ENCODE peak calls at places on chromosomes 3 and 15, in nine cellular contexts. One of them, this sample, is unnamed.

GRCh38 chr3:127800508-127800907 is 21.8 kb downstream of the MGLL start:
- DNase-seq in GDM1: peak
- DNase-seq in ELR: peak
- DNase-seq in posterior cingulate gyrus: no peak
- DNase-seq in B cell: no peak
- DNase-seq in fibroblast of pulmonary artery: no peak
- DNase-seq in Peyer's patch: no peak
- DNase-seq in AG04450: no peak
- DNase-seq in adrenal gland: no peak
- DNase-seq in this sample: peak

GRCh38 chr3:172853911-172854648 is 103.6 kb downstream of the ECT2 start:
- DNase-seq in GDM1: no peak
- DNase-seq in ELR: no peak
- DNase-seq in posterior cingulate gyrus: no peak
- DNase-seq in B cell: no peak
- DNase-seq in fibroblast of pulmonary artery: no peak
- DNase-seq in Peyer's patch: no peak
- DNase-seq in AG04450: no peak
- DNase-seq in adrenal gland: no peak
- DNase-seq in this sample: no peak

GRCh38 chr15:86595741-86596140 is 516.1 kb downstream of the AGBL1 start:
- DNase-seq in GDM1: no peak
- DNase-seq in ELR: peak
- DNase-seq in posterior cingulate gyrus: no peak
- DNase-seq in B cell: no peak
- DNase-seq in fibroblast of pulmonary artery: no peak
- DNase-seq in Peyer's patch: no peak
- DNase-seq in AG04450: no peak
- DNase-seq in adrenal gland: no peak
- DNase-seq in this sample: no peak

GRCh38 chr3:180679178-180680096 is at the start of gene CCDC39:
- DNase-seq in GDM1: no peak
- DNase-seq in ELR: peak
- DNase-seq in posterior cingulate gyrus: peak
- DNase-seq in B cell: peak
- DNase-seq in fibroblast of pulmonary artery: peak
- DNase-seq in Peyer's patch: peak
- DNase-seq in AG04450: peak
- DNase-seq in adrenal gland: peak
- DNase-seq in this sample: peak

GRCh38 chr3:195077611-195078540 is 193.1 kb downstream of the XXYLT1 start:
- DNase-seq in GDM1: no peak
- DNase-seq in ELR: no peak
- DNase-seq in posterior cingulate gyrus: no peak
- DNase-seq in B cell: no peak
- DNase-seq in fibroblast of pulmonary artery: no peak
- DNase-seq in Peyer's patch: no peak
- DNase-seq in AG04450: no peak
- DNase-seq in adrenal gland: no peak
- DNase-seq in this sample: no peak

GRCh38 chr3:9037113-9037715 is 73.9 kb upstream of the RAD18 start:
- DNase-seq in GDM1: peak
- DNase-seq in ELR: no peak
- DNase-seq in posterior cingulate gyrus: no peak
- DNase-seq in B cell: no peak
- DNase-seq in fibroblast of pulmonary artery: no peak
- DNase-seq in Peyer's patch: no peak
- DNase-seq in AG04450: no peak
- DNase-seq in adrenal gland: peak
- DNase-seq in this sample: no peak

GRCh38 chr3:16147226-16147625 is 27.3 kb upstream of the GALNT15 start:
- DNase-seq in GDM1: no peak
- DNase-seq in ELR: peak
- DNase-seq in posterior cingulate gyrus: no peak
- DNase-seq in B cell: no peak
- DNase-seq in fibroblast of pulmonary artery: peak
- DNase-seq in Peyer's patch: no peak
- DNase-seq in AG04450: no peak
- DNase-seq in adrenal gland: no peak
- DNase-seq in this sample: peak

GRCh38 chr3:46082021-46082420 is 54.7 kb upstream of the XCR1 start:
- DNase-seq in GDM1: no peak
- DNase-seq in ELR: no peak
- DNase-seq in posterior cingulate gyrus: no peak
- DNase-seq in B cell: no peak
- DNase-seq in fibroblast of pulmonary artery: no peak
- DNase-seq in Peyer's patch: no peak
- DNase-seq in AG04450: no peak
- DNase-seq in adrenal gland: no peak
- DNase-seq in this sample: no peak

GRCh38 chr3:59930170-59930569 is 880.3 kb upstream of the CFAP20DC start:
- DNase-seq in GDM1: no peak
- DNase-seq in ELR: no peak
- DNase-seq in posterior cingulate gyrus: no peak
- DNase-seq in B cell: no peak
- DNase-seq in fibroblast of pulmonary artery: no peak
- DNase-seq in Peyer's patch: no peak
- DNase-seq in AG04450: no peak
- DNase-seq in adrenal gland: no peak
- DNase-seq in this sample: no peak

GRCh38 chr3:120198305-120198878 is 86.6 kb downstream of the GPR156 start:
- DNase-seq in GDM1: peak
- DNase-seq in ELR: peak
- DNase-seq in posterior cingulate gyrus: no peak
- DNase-seq in B cell: no peak
- DNase-seq in fibroblast of pulmonary artery: peak
- DNase-seq in Peyer's patch: no peak
- DNase-seq in AG04450: no peak
- DNase-seq in adrenal gland: no peak
- DNase-seq in this sample: peak

GRCh38 chr3:112686360-112686759 is 45.4 kb upstream of the CCDC80 start:
- DNase-seq in GDM1: no peak
- DNase-seq in ELR: no peak
- DNase-seq in posterior cingulate gyrus: no peak
- DNase-seq in B cell: no peak
- DNase-seq in fibroblast of pulmonary artery: no peak
- DNase-seq in Peyer's patch: no peak
- DNase-seq in AG04450: no peak
- DNase-seq in adrenal gland: no peak
- DNase-seq in this sample: no peak

GRCh38 chr3:134258761-134259347 is 8.2 kb upstream of the RYK start:
- DNase-seq in GDM1: no peak
- DNase-seq in ELR: no peak
- DNase-seq in posterior cingulate gyrus: no peak
- DNase-seq in B cell: no peak
- DNase-seq in fibroblast of pulmonary artery: no peak
- DNase-seq in Peyer's patch: no peak
- DNase-seq in AG04450: no peak
- DNase-seq in adrenal gland: no peak
- DNase-seq in this sample: no peak

GRCh38 chr3:171200052-171201029 is 173.8 kb upstream of the SLC2A2 start:
- DNase-seq in GDM1: no peak
- DNase-seq in ELR: peak
- DNase-seq in posterior cingulate gyrus: no peak
- DNase-seq in B cell: no peak
- DNase-seq in fibroblast of pulmonary artery: no peak
- DNase-seq in Peyer's patch: no peak
- DNase-seq in AG04450: no peak
- DNase-seq in adrenal gland: no peak
- DNase-seq in this sample: peak

GRCh38 chr15:75620776-75621536 is 4.6 kb downstream of the SNUPN start:
- DNase-seq in GDM1: no peak
- DNase-seq in ELR: peak
- DNase-seq in posterior cingulate gyrus: no peak
- DNase-seq in B cell: no peak
- DNase-seq in fibroblast of pulmonary artery: peak
- DNase-seq in Peyer's patch: no peak
- DNase-seq in AG04450: peak
- DNase-seq in adrenal gland: peak
- DNase-seq in this sample: peak

GRCh38 chr3:130741946-130742610 is 4.6 kb downstream of the PIK3R4 start:
- DNase-seq in GDM1: no peak
- DNase-seq in ELR: no peak
- DNase-seq in posterior cingulate gyrus: no peak
- DNase-seq in B cell: no peak
- DNase-seq in fibroblast of pulmonary artery: no peak
- DNase-seq in Peyer's patch: no peak
- DNase-seq in AG04450: no peak
- DNase-seq in adrenal gland: no peak
- DNase-seq in this sample: no peak

GRCh38 chr3:164927728-164928127 is 150.6 kb downstream of the SI start:
- DNase-seq in GDM1: no peak
- DNase-seq in ELR: no peak
- DNase-seq in posterior cingulate gyrus: no peak
- DNase-seq in B cell: no peak
- DNase-seq in fibroblast of pulmonary artery: no peak
- DNase-seq in Peyer's patch: no peak
- DNase-seq in AG04450: no peak
- DNase-seq in adrenal gland: no peak
- DNase-seq in this sample: no peak

GRCh38 chr3:168801792-168802191 is 706.1 kb upstream of the GOLIM4 start:
- DNase-seq in GDM1: no peak
- DNase-seq in ELR: peak
- DNase-seq in posterior cingulate gyrus: no peak
- DNase-seq in B cell: no peak
- DNase-seq in fibroblast of pulmonary artery: peak
- DNase-seq in Peyer's patch: no peak
- DNase-seq in AG04450: peak
- DNase-seq in adrenal gland: no peak
- DNase-seq in this sample: peak

GRCh38 chr3:119703900-119704531 is 1.2 kb downstream of the CFAP91 start:
- DNase-seq in GDM1: no peak
- DNase-seq in ELR: no peak
- DNase-seq in posterior cingulate gyrus: no peak
- DNase-seq in B cell: no peak
- DNase-seq in fibroblast of pulmonary artery: no peak
- DNase-seq in Peyer's patch: no peak
- DNase-seq in AG04450: no peak
- DNase-seq in adrenal gland: no peak
- DNase-seq in this sample: no peak

GRCh38 chr15:69064649-69065048 is 50.2 kb downstream of the NOX5 start:
- DNase-seq in GDM1: no peak
- DNase-seq in ELR: no peak
- DNase-seq in posterior cingulate gyrus: no peak
- DNase-seq in B cell: no peak
- DNase-seq in fibroblast of pulmonary artery: no peak
- DNase-seq in Peyer's patch: no peak
- DNase-seq in AG04450: no peak
- DNase-seq in adrenal gland: no peak
- DNase-seq in this sample: no peak

GRCh38 chr3:143298886-143299535 is 179.4 kb downstream of the CHST2 start:
- DNase-seq in GDM1: peak
- DNase-seq in ELR: no peak
- DNase-seq in posterior cingulate gyrus: no peak
- DNase-seq in B cell: no peak
- DNase-seq in fibroblast of pulmonary artery: no peak
- DNase-seq in Peyer's patch: no peak
- DNase-seq in AG04450: no peak
- DNase-seq in adrenal gland: no peak
- DNase-seq in this sample: no peak

GRCh38 chr3:170079466-170080165 is 41.8 kb downstream of the GPR160 start:
- DNase-seq in GDM1: no peak
- DNase-seq in ELR: no peak
- DNase-seq in posterior cingulate gyrus: no peak
- DNase-seq in B cell: no peak
- DNase-seq in fibroblast of pulmonary artery: no peak
- DNase-seq in Peyer's patch: no peak
- DNase-seq in AG04450: no peak
- DNase-seq in adrenal gland: no peak
- DNase-seq in this sample: peak

GRCh38 chr15:33084661-33085060 is 109.9 kb downstream of the FMN1 start:
- DNase-seq in GDM1: no peak
- DNase-seq in ELR: no peak
- DNase-seq in posterior cingulate gyrus: no peak
- DNase-seq in B cell: no peak
- DNase-seq in fibroblast of pulmonary artery: no peak
- DNase-seq in Peyer's patch: no peak
- DNase-seq in AG04450: no peak
- DNase-seq in adrenal gland: no peak
- DNase-seq in this sample: no peak

GRCh38 chr15:101320501-101321052 is 25.5 kb upstream of the SNRPA1 start:
- DNase-seq in GDM1: peak
- DNase-seq in ELR: peak
- DNase-seq in posterior cingulate gyrus: no peak
- DNase-seq in B cell: peak
- DNase-seq in fibroblast of pulmonary artery: peak
- DNase-seq in Peyer's patch: no peak
- DNase-seq in AG04450: no peak
- DNase-seq in adrenal gland: peak
- DNase-seq in this sample: peak

GRCh38 chr15:29465816-29466215 is 196.2 kb upstream of the NSMCE3 start:
- DNase-seq in GDM1: no peak
- DNase-seq in ELR: no peak
- DNase-seq in posterior cingulate gyrus: no peak
- DNase-seq in B cell: no peak
- DNase-seq in fibroblast of pulmonary artery: no peak
- DNase-seq in Peyer's patch: no peak
- DNase-seq in AG04450: no peak
- DNase-seq in adrenal gland: no peak
- DNase-seq in this sample: no peak

GRCh38 chr3:194404365-194405140 is 5.5 kb upstream of the GP5 start:
- DNase-seq in GDM1: no peak
- DNase-seq in ELR: peak
- DNase-seq in posterior cingulate gyrus: no peak
- DNase-seq in B cell: no peak
- DNase-seq in fibroblast of pulmonary artery: peak
- DNase-seq in Peyer's patch: no peak
- DNase-seq in AG04450: no peak
- DNase-seq in adrenal gland: peak
- DNase-seq in this sample: peak

GRCh38 chr3:79012530-79012913 is 755.3 kb downstream of the ROBO1 start:
- DNase-seq in GDM1: no peak
- DNase-seq in ELR: no peak
- DNase-seq in posterior cingulate gyrus: no peak
- DNase-seq in B cell: no peak
- DNase-seq in fibroblast of pulmonary artery: no peak
- DNase-seq in Peyer's patch: no peak
- DNase-seq in AG04450: no peak
- DNase-seq in adrenal gland: no peak
- DNase-seq in this sample: no peak

GRCh38 chr15:20346082-20346805 is 195.4 kb downstream of the GOLGA6L6 start:
- DNase-seq in GDM1: no peak
- DNase-seq in ELR: no peak
- DNase-seq in posterior cingulate gyrus: no peak
- DNase-seq in B cell: peak
- DNase-seq in fibroblast of pulmonary artery: no peak
- DNase-seq in Peyer's patch: peak
- DNase-seq in AG04450: no peak
- DNase-seq in adrenal gland: no peak
- DNase-seq in this sample: no peak

GRCh38 chr3:169147246-169148008 is 516.1 kb downstream of the MECOM start:
- DNase-seq in GDM1: no peak
- DNase-seq in ELR: peak
- DNase-seq in posterior cingulate gyrus: no peak
- DNase-seq in B cell: peak
- DNase-seq in fibroblast of pulmonary artery: peak
- DNase-seq in Peyer's patch: peak
- DNase-seq in AG04450: no peak
- DNase-seq in adrenal gland: peak
- DNase-seq in this sample: peak

GRCh38 chr15:59298255-59298856 is 74.3 kb downstream of the MYO1E start:
- DNase-seq in GDM1: no peak
- DNase-seq in ELR: peak
- DNase-seq in posterior cingulate gyrus: no peak
- DNase-seq in B cell: peak
- DNase-seq in fibroblast of pulmonary artery: no peak
- DNase-seq in Peyer's patch: no peak
- DNase-seq in AG04450: no peak
- DNase-seq in adrenal gland: no peak
- DNase-seq in this sample: peak

GRCh38 chr3:153614131-153614530 is 452.1 kb downstream of the RAP2B start:
- DNase-seq in GDM1: no peak
- DNase-seq in ELR: no peak
- DNase-seq in posterior cingulate gyrus: no peak
- DNase-seq in B cell: no peak
- DNase-seq in fibroblast of pulmonary artery: no peak
- DNase-seq in Peyer's patch: no peak
- DNase-seq in AG04450: no peak
- DNase-seq in adrenal gland: no peak
- DNase-seq in this sample: no peak

GRCh38 chr3:30437172-30437571 is 169.2 kb upstream of the TGFBR2 start:
- DNase-seq in GDM1: no peak
- DNase-seq in ELR: no peak
- DNase-seq in posterior cingulate gyrus: no peak
- DNase-seq in B cell: no peak
- DNase-seq in fibroblast of pulmonary artery: peak
- DNase-seq in Peyer's patch: no peak
- DNase-seq in AG04450: no peak
- DNase-seq in adrenal gland: peak
- DNase-seq in this sample: peak

This sample was measured in iris pigment epithelial cell.